ENCODE peak calls at places on chromosomes 16 and 17, in five cellular contexts. L is effector memory CD4-positive, alpha-beta T cell; B is T-helper 9 cell; H is foreskin fibroblast; N is mesenteric fat pad. J is an unnamed sample.

GRCh38 chr16:11405331-11406176 is 60.3 kb downstream of the RMI2 start:
- DNase-seq in L (no peak), N (no peak), B (peak), H (peak), J (no peak)

GRCh38 chr17:42002792-42003301 is 14.4 kb downstream of the DNAJC7 start:
- DNase-seq in L (no peak), B (no peak), H (peak), N (no peak), J (no peak)

GRCh38 chr17:50808413-50808812 is 27.0 kb upstream of the WFIKKN2 start:
- DNase-seq in N (no peak), B (no peak), L (no peak), H (no peak), J (no peak)

GRCh38 chr16:30813821-30814189 is 26.8 kb upstream of the ZNF629 start:
- DNase-seq in H (no peak), B (no peak), N (no peak), L (no peak), J (no peak)

GRCh38 chr17:67700720-67701119 is 17.0 kb upstream of the NOL11 start:
- DNase-seq in B (no peak), L (no peak), N (no peak), H (no peak), J (no peak)

GRCh38 chr17:80348551-80349436 is 66.2 kb upstream of the ENDOV start:
- DNase-seq in L (no peak), B (no peak), N (peak), H (peak), J (no peak)

GRCh38 chr17:38701504-38702165 is 3.4 kb upstream of the MLLT6 start:
- DNase-seq in H (peak), N (no peak), B (peak), L (peak), J (no peak)

GRCh38 chr17:60577147-60577925 is 22.7 kb upstream of the PPM1D start:
- DNase-seq in H (peak), L (no peak), B (no peak), N (no peak), J (no peak)

GRCh38 chr17:50150354-50151040 is at the start of gene PPP1R9B:
- DNase-seq in H (no peak), B (peak), L (no peak), N (no peak), J (no peak)

GRCh38 chr17:8896087-8896486 is 28.6 kb upstream of the PIK3R6 start:
- DNase-seq in N (peak), H (no peak), B (no peak), L (no peak), J (no peak)

GRCh38 chr17:7023576-7024401 is 939 bp downstream of the BCL6B start:
- DNase-seq in H (peak), N (peak), L (peak), B (peak), J (peak)